ENCODE peak calls at places on chromosome 14, in eight cellular contexts. R, F, Q, M, X, N, E and A are unnamed samples.

GRCh38 chr14:87334997-87335675 is 657.8 kb downstream of the GALC start:
- DNase-seq in R (no peak), F (no peak), Q (no peak), M (no peak), X (no peak), N (no peak), E (no peak), A (no peak)

GRCh38 chr14:99884834-99885648 is 91.8 kb downstream of the EML1 start:
- DNase-seq in R (no peak), F (peak; percentile 71), Q (peak; percentile 69), M (peak; percentile 7), X (peak; percentile 52), N (peak; percentile 44), E (no peak), A (peak; percentile 77)

GRCh38 chr14:83342590-83342989 is 1808.9 kb upstream of the SEL1L start:
- DNase-seq in R (no peak), F (no peak), Q (no peak), M (no peak), X (no peak), N (no peak), E (no peak), A (no peak)

GRCh38 chr14:74438351-74438915 is 12.4 kb upstream of the SYNDIG1L start:
- DNase-seq in R (no peak), F (no peak), Q (no peak), M (no peak), X (no peak), N (no peak), E (no peak), A (no peak)

GRCh38 chr14:91032250-91032649 is 28.2 kb downstream of the RPS6KA5 start:
- DNase-seq in R (no peak), F (no peak), Q (no peak), M (no peak), X (no peak), N (no peak), E (no peak), A (no peak)

GRCh38 chr14:89241265-89241664 is 175.8 kb downstream of the FOXN3 start:
- DNase-seq in R (no peak), F (no peak), Q (no peak), M (no peak), X (no peak), N (no peak), E (no peak), A (no peak)

GRCh38 chr14:57275023-57275664 is 6.4 kb downstream of the AP5M1 start:
- DNase-seq in R (no peak), F (no peak), Q (no peak), M (no peak), X (no peak), N (no peak), E (no peak), A (peak; percentile 5)

GRCh38 chr14:34064349-34064748 is 113.5 kb upstream of the EGLN3 start:
- DNase-seq in R (no peak), F (no peak), Q (no peak), M (no peak), X (no peak), N (no peak), E (no peak), A (peak; percentile 11)

GRCh38 chr14:51239813-51240803 is at the start of gene TMX1:
- DNase-seq in R (peak; percentile 96), F (peak; percentile 100), Q (peak; percentile 96), M (peak; percentile 98), X (peak; percentile 99), N (peak; percentile 93), E (peak; percentile 96), A (peak; percentile 99)

GRCh38 chr14:101459392-101459900 is 101.8 kb upstream of the DIO3 start:
- DNase-seq in R (no peak), F (no peak), Q (peak; percentile 82), M (no peak), X (no peak), N (no peak), E (no peak), A (no peak)

GRCh38 chr14:51283402-51283825 is 43.4 kb downstream of the TMX1 start:
- DNase-seq in R (no peak), F (peak; percentile 78), Q (peak; percentile 68), M (no peak), X (peak; percentile 74), N (peak; percentile 62), E (no peak), A (peak; percentile 93)

GRCh38 chr14:36070056-36071043 is 106.2 kb downstream of the PTCSC3 start:
- DNase-seq in R (peak; percentile 79), F (peak; percentile 57), Q (peak; percentile 39), M (no peak), X (peak; percentile 84), N (peak; percentile 25), E (peak; percentile 44), A (peak; percentile 64)

GRCh38 chr14:58882577-58883018 is 244.8 kb downstream of the DACT1 start:
- DNase-seq in R (no peak), F (no peak), Q (no peak), M (no peak), X (no peak), N (no peak), E (no peak), A (peak; percentile 67)

GRCh38 chr14:42013560-42013959 is 406.9 kb downstream of the LRFN5 start:
- DNase-seq in R (no peak), F (no peak), Q (no peak), M (no peak), X (no peak), N (no peak), E (no peak), A (peak; percentile 18)

GRCh38 chr14:99560946-99561683 is 42.9 kb downstream of the CCDC85C start:
- DNase-seq in R (no peak), F (no peak), Q (peak; percentile 75), M (no peak), X (no peak), N (no peak), E (no peak), A (no peak)

GRCh38 chr14:30681752-30682355 is 59.7 kb downstream of the SCFD1 start:
- DNase-seq in R (no peak), F (peak; percentile 8), Q (peak; percentile 26), M (no peak), X (peak; percentile 57), N (no peak), E (no peak), A (peak; percentile 14)

GRCh38 chr14:50943943-50944646 is at the start of gene PYGL:
- DNase-seq in R (peak; percentile 78), F (peak; percentile 65), Q (peak; percentile 84), M (no peak), X (peak; percentile 55), N (peak; percentile 68), E (no peak), A (peak; percentile 49)

GRCh38 chr14:24908592-24909236 is 141.2 kb downstream of the STXBP6 start:
- DNase-seq in R (no peak), F (no peak), Q (no peak), M (no peak), X (peak; percentile 86), N (no peak), E (no peak), A (no peak)

GRCh38 chr14:72921396-72921795 is 4.9 kb upstream of the DCAF4 start:
- DNase-seq in R (no peak), F (no peak), Q (no peak), M (no peak), X (no peak), N (no peak), E (no peak), A (peak; percentile 35)

GRCh38 chr14:81953419-81953818 is 419.8 kb upstream of the SEL1L start:
- DNase-seq in R (no peak), F (no peak), Q (no peak), M (no peak), X (no peak), N (no peak), E (no peak), A (no peak)
- TF ChIP-seq USF2 in R (no peak), F (no peak), Q (no peak), M (no peak), X (no peak), N (no peak), E (no peak), A (no peak)

GRCh38 chr14:71728386-71728785 is 203.8 kb upstream of the RGS6 start:
- DNase-seq in R (no peak), F (no peak), Q (no peak), M (no peak), X (no peak), N (no peak), E (no peak), A (peak; percentile 38)

GRCh38 chr14:71722885-71723284 is 209.3 kb upstream of the RGS6 start:
- DNase-seq in R (no peak), F (no peak), Q (no peak), M (no peak), X (no peak), N (no peak), E (no peak), A (no peak)

GRCh38 chr14:71726639-71727085 is 205.6 kb upstream of the RGS6 start:
- DNase-seq in R (no peak), F (no peak), Q (no peak), M (no peak), X (no peak), N (no peak), E (no peak), A (no peak)

GRCh38 chr14:71729581-71729980 is 202.6 kb upstream of the RGS6 start:
- DNase-seq in R (no peak), F (no peak), Q (no peak), M (no peak), X (no peak), N (no peak), E (no peak), A (no peak)

GRCh38 chr14:71725802-71726638 is 206.2 kb upstream of the RGS6 start:
- DNase-seq in R (no peak), F (no peak), Q (no peak), M (no peak), X (no peak), N (no peak), E (no peak), A (peak; percentile 86)
- TF ChIP-seq USF2 in R (no peak), F (no peak), Q (no peak), M (no peak), X (no peak), N (no peak), E (no peak), A (no peak)

GRCh38 chr14:96776791-96777190 is 20.4 kb upstream of the VRK1 start:
- DNase-seq in R (no peak), F (no peak), Q (no peak), M (no peak), X (no peak), N (no peak), E (no peak), A (no peak)
- TF ChIP-seq USF2 in R (no peak), F (no peak), Q (no peak), M (no peak), X (no peak), N (no peak), E (no peak), A (no peak)

GRCh38 chr14:104133496-104133895 is 4.9 kb upstream of the KIF26A start:
- DNase-seq in R (no peak), F (no peak), Q (peak; percentile 7), M (no peak), X (no peak), N (no peak), E (no peak), A (no peak)

GRCh38 chr14:104134061-104134965 is 4.1 kb upstream of the KIF26A start:
- DNase-seq in R (peak; percentile 15), F (no peak), Q (peak; percentile 20), M (no peak), X (no peak), N (no peak), E (no peak), A (no peak)

GRCh38 chr14:104136472-104137296 is 1.7 kb upstream of the KIF26A start:
- DNase-seq in R (peak; percentile 28), F (no peak), Q (peak; percentile 76), M (no peak), X (no peak), N (no peak), E (no peak), A (no peak)

GRCh38 chr14:104135904-104136471 is 2.4 kb upstream of the KIF26A start:
- DNase-seq in R (peak; percentile 34), F (no peak), Q (peak; percentile 90), M (no peak), X (no peak), N (no peak), E (no peak), A (no peak)

GRCh38 chr14:104135121-104135903 is 3.1 kb upstream of the KIF26A start:
- DNase-seq in R (peak; percentile 87), F (peak; percentile 84), Q (peak; percentile 81), M (no peak), X (peak; percentile 4), N (no peak), E (no peak), A (no peak)
- TF ChIP-seq USF2 in R (peak; percentile 11), F (no peak), Q (no peak), M (no peak), X (no peak), N (no peak), E (no peak), A (no peak)